ENCODE peak calls at places on chromosome 13, in ten cellular contexts. J is KG1; K is NCI-H2081 treated with DMSO at 0.1 percent for 48 hours; P is cardiac fibroblast; C is AG10803; F is dorsolateral prefrontal cortex; B is naive thymus-derived CD4-positive, alpha-beta T cell; L is progenitor cell of endocrine pancreas; A is Kasumi-1; I is central memory CD4-positive, alpha-beta T cell. G is an unnamed sample.

GRCh38 chr13:100100115-100100879 is 11.4 kb downstream of the PCCA start:
- DNase-seq in J (no peak), K (no peak), P (peak; percentile 81), C (peak; percentile 57), F (no peak), B (no peak), L (no peak), A (no peak), I (no peak), G (no peak)

GRCh38 chr13:114077938-114078335 is 54.5 kb downstream of the RASA3 start:
- DNase-seq in J (no peak), K (no peak), P (peak; percentile 85), C (peak; percentile 80), F (peak; percentile 64), B (no peak), L (no peak), A (no peak), I (no peak), G (peak; percentile 47)

GRCh38 chr13:35720690-35721554 is 244.4 kb upstream of the MAB21L1 start:
- DNase-seq in J (no peak), K (no peak), P (peak; percentile 62), C (peak; percentile 67), F (peak; percentile 58), B (no peak), L (peak; percentile 81), A (peak; percentile 17), I (no peak), G (no peak)

GRCh38 chr13:48579167-48579918 is 46.5 kb upstream of the RCBTB2 start:
- DNase-seq in J (peak; percentile 83), K (no peak), P (no peak), C (no peak), F (no peak), B (no peak), L (no peak), A (peak; percentile 94), I (no peak), G (no peak)

GRCh38 chr13:48505597-48506091 is 27.2 kb downstream of the RCBTB2 start:
- DNase-seq in J (peak; percentile 71), K (no peak), P (no peak), C (peak; percentile 88), F (peak; percentile 50), B (peak; percentile 82), L (no peak), A (peak; percentile 99), I (peak; percentile 84), G (peak; percentile 78)

GRCh38 chr13:50889317-50889716 is 20.3 kb upstream of the RNASEH2B start:
- DNase-seq in J (no peak), K (no peak), P (no peak), C (no peak), F (no peak), B (no peak), L (no peak), A (no peak), I (no peak), G (no peak)

GRCh38 chr13:97121894-97122293 is 100.2 kb upstream of the MBNL2 start:
- DNase-seq in J (no peak), K (no peak), P (peak; percentile 35), C (no peak), F (no peak), B (no peak), L (no peak), A (no peak), I (no peak), G (no peak)

GRCh38 chr13:75330770-75331169 is 151.2 kb downstream of the TBC1D4 start:
- DNase-seq in J (no peak), K (no peak), P (no peak), C (no peak), F (no peak), B (no peak), L (no peak), A (no peak), I (no peak), G (no peak)

GRCh38 chr13:36428083-36428482 is 4.2 kb upstream of the CCNA1 start:
- DNase-seq in J (no peak), K (no peak), P (peak; percentile 21), C (no peak), F (no peak), B (no peak), L (no peak), A (no peak), I (no peak), G (no peak)

GRCh38 chr13:111610879-111611278 is 290.4 kb downstream of the TEX29 start:
- DNase-seq in J (no peak), K (no peak), P (no peak), C (no peak), F (no peak), B (no peak), L (no peak), A (no peak), I (no peak), G (no peak)

GRCh38 chr13:93224545-93224944 is 2.1 kb upstream of the GPC6 start:
- DNase-seq in J (no peak), K (no peak), P (peak; percentile 60), C (peak; percentile 84), F (no peak), B (no peak), L (no peak), A (no peak), I (no peak), G (no peak)

GRCh38 chr13:109336730-109337129 is 449.7 kb downstream of the IRS2 start:
- DNase-seq in J (no peak), K (no peak), P (peak; percentile 73), C (peak; percentile 88), F (no peak), B (no peak), L (no peak), A (no peak), I (no peak), G (no peak)

GRCh38 chr13:53150568-53150967 is 122.0 kb downstream of the OLFM4 start:
- DNase-seq in J (no peak), K (no peak), P (no peak), C (no peak), F (no peak), B (no peak), L (no peak), A (no peak), I (no peak), G (no peak)

GRCh38 chr13:32048816-32049215 is 17.2 kb downstream of the FRY start:
- DNase-seq in J (no peak), K (no peak), P (no peak), C (no peak), F (no peak), B (no peak), L (no peak), A (no peak), I (no peak), G (no peak)

GRCh38 chr13:23655321-23655720 is 85.1 kb downstream of the TNFRSF19 start:
- DNase-seq in J (no peak), K (no peak), P (no peak), C (no peak), F (no peak), B (no peak), L (no peak), A (no peak), I (no peak), G (no peak)

GRCh38 chr13:36131931-36132297 is 732 bp upstream of the DCLK1 start:
- DNase-seq in J (no peak), K (no peak), P (peak; percentile 51), C (peak; percentile 2), F (peak; percentile 39), B (no peak), L (no peak), A (no peak), I (no peak), G (no peak)

GRCh38 chr13:98343461-98343860 is 166.4 kb upstream of the RNF113B start:
- DNase-seq in J (no peak), K (no peak), P (no peak), C (no peak), F (no peak), B (no peak), L (no peak), A (no peak), I (no peak), G (no peak)

GRCh38 chr13:35485451-35485850 is 9.0 kb upstream of the MAB21L1 start:
- DNase-seq in J (no peak), K (peak; percentile 25), P (no peak), C (no peak), F (no peak), B (no peak), L (no peak), A (no peak), I (no peak), G (no peak)

GRCh38 chr13:24627090-24627714 is 53.0 kb upstream of the ATP12A start:
- DNase-seq in J (no peak), K (no peak), P (peak; percentile 10), C (peak; percentile 29), F (no peak), B (no peak), L (peak; percentile 66), A (no peak), I (no peak), G (no peak)

GRCh38 chr13:100596516-100596915 is 7.9 kb upstream of the GGACT start:
- DNase-seq in J (no peak), K (no peak), P (no peak), C (no peak), F (no peak), B (no peak), L (no peak), A (no peak), I (no peak), G (no peak)

GRCh38 chr13:106182404-106182803 is 353.1 kb downstream of the EFNB2 start:
- DNase-seq in J (peak; percentile 57), K (no peak), P (peak; percentile 80), C (peak; percentile 92), F (no peak), B (no peak), L (no peak), A (peak; percentile 97), I (no peak), G (no peak)

GRCh38 chr13:60427285-60427684 is 30.3 kb downstream of the TDRD3 start:
- DNase-seq in J (no peak), K (no peak), P (no peak), C (no peak), F (no peak), B (no peak), L (no peak), A (no peak), I (no peak), G (no peak)

GRCh38 chr13:19596960-19597361 is 35.6 kb upstream of the TPTE2 start:
- DNase-seq in J (no peak), K (no peak), P (no peak), C (no peak), F (no peak), B (no peak), L (no peak), A (no peak), I (no peak), G (no peak)

GRCh38 chr13:99041337-99041736 is 63.5 kb upstream of the DOCK9 start:
- DNase-seq in J (no peak), K (no peak), P (no peak), C (no peak), F (no peak), B (no peak), L (no peak), A (no peak), I (no peak), G (no peak)

GRCh38 chr13:98843482-98843877 is 91.0 kb upstream of the SLC15A1 start:
- DNase-seq in J (no peak), K (no peak), P (no peak), C (no peak), F (peak; percentile 52), B (no peak), L (no peak), A (no peak), I (no peak), G (no peak)

GRCh38 chr13:112168771-112169170 is 101.8 kb downstream of the SOX1 start:
- DNase-seq in J (no peak), K (no peak), P (no peak), C (no peak), F (no peak), B (no peak), L (no peak), A (no peak), I (no peak), G (no peak)

GRCh38 chr13:83325454-83325853 is 556.8 kb downstream of the SLITRK1 start:
- DNase-seq in J (no peak), K (no peak), P (peak; percentile 25), C (peak; percentile 85), F (no peak), B (no peak), L (no peak), A (no peak), I (no peak), G (no peak)

GRCh38 chr13:59635591-59635990 is 528.1 kb downstream of the DIAPH3 start:
- DNase-seq in J (no peak), K (no peak), P (no peak), C (no peak), F (no peak), B (no peak), L (no peak), A (no peak), I (no peak), G (no peak)